ENCODE peak calls at places on chromosomes 16 and 17, in ten cellular contexts. X is astrocyte of the cerebellum, G is lower leg skin, M is K562, T is body of pancreas, D is BJ, K is retinal pigment epithelial cell, W is fibroblast of mammary gland, B is AG09309, C is thoracic aorta. J is an unnamed sample.

GRCh38 chr17:50469005-50469605 is 425 bp upstream of the CHAD start:
- DNase-seq in X (no peak), G (no peak), M (no peak), T (no peak), D (no peak), K (no peak), W (no peak), B (no peak), C (no peak), J (no peak)

GRCh38 chr17:74337834-74338500 is 11.9 kb downstream of the KIF19 start:
- DNase-seq in X (no peak), G (no peak), M (no peak), T (no peak), D (no peak), K (no peak), W (no peak), B (no peak), C (no peak), J (no peak)

GRCh38 chr17:77045441-77046041 is 95.2 kb upstream of the SEC14L1 start:
- DNase-seq in X (no peak), G (no peak), M (no peak), T (no peak), D (no peak), K (peak), W (peak), B (peak), C (no peak), J (no peak)

GRCh38 chr17:1455291-1455747 is 713 bp downstream of the CRK start:
- DNase-seq in X (no peak), G (peak), M (peak), T (peak), D (no peak), K (no peak), W (peak), B (peak), C (peak), J (peak)

GRCh38 chr17:46738544-46738943 is 79.9 kb downstream of the WNT3 start:
- DNase-seq in X (no peak), G (no peak), M (no peak), T (no peak), D (no peak), K (no peak), W (peak), B (peak), C (no peak), J (no peak)

GRCh38 chr16:3961449-3961849 is 80.9 kb upstream of the CREBBP start:
- DNase-seq in X (no peak), G (no peak), M (no peak), T (peak), D (no peak), K (no peak), W (peak), B (no peak), C (no peak), J (peak)

GRCh38 chr17:59617141-59617757 is 2.4 kb upstream of the CLTC start:
- DNase-seq in X (no peak), G (no peak), M (peak), T (no peak), D (no peak), K (no peak), W (no peak), B (no peak), C (no peak), J (no peak)

GRCh38 chr17:17722081-17722905 is 41.0 kb downstream of the RAI1 start:
- DNase-seq in X (no peak), G (no peak), M (no peak), T (no peak), D (no peak), K (no peak), W (peak), B (no peak), C (no peak), J (no peak)

GRCh38 chr17:3695723-3696411 is at the start of gene P2RX5:
- DNase-seq in X (no peak), G (no peak), M (peak), T (peak), D (no peak), K (no peak), W (no peak), B (no peak), C (no peak), J (peak)

GRCh38 chr17:15444805-15445204 is 22.6 kb downstream of the CDRT4 start:
- DNase-seq in X (no peak), G (no peak), M (peak), T (no peak), D (no peak), K (peak), W (no peak), B (no peak), C (no peak), J (no peak)

GRCh38 chr17:17751489-17751995 is 70.3 kb downstream of the RAI1 start:
- DNase-seq in X (no peak), G (no peak), M (peak), T (no peak), D (no peak), K (no peak), W (no peak), B (no peak), C (no peak), J (no peak)

GRCh38 chr17:29158515-29159275 is 21.5 kb downstream of the MYO18A start:
- DNase-seq in X (peak), G (no peak), M (no peak), T (peak), D (no peak), K (peak), W (no peak), B (no peak), C (no peak), J (peak)

GRCh38 chr17:3029213-3029913 is 34.0 kb downstream of the OR1D5 start:
- DNase-seq in X (no peak), G (no peak), M (no peak), T (no peak), D (no peak), K (no peak), W (no peak), B (no peak), C (no peak), J (no peak)

GRCh38 chr17:6548578-6549330 is 7.6 kb downstream of the PITPNM3 start:
- DNase-seq in X (no peak), G (no peak), M (no peak), T (peak), D (no peak), K (no peak), W (no peak), B (no peak), C (no peak), J (no peak)

DNA sequence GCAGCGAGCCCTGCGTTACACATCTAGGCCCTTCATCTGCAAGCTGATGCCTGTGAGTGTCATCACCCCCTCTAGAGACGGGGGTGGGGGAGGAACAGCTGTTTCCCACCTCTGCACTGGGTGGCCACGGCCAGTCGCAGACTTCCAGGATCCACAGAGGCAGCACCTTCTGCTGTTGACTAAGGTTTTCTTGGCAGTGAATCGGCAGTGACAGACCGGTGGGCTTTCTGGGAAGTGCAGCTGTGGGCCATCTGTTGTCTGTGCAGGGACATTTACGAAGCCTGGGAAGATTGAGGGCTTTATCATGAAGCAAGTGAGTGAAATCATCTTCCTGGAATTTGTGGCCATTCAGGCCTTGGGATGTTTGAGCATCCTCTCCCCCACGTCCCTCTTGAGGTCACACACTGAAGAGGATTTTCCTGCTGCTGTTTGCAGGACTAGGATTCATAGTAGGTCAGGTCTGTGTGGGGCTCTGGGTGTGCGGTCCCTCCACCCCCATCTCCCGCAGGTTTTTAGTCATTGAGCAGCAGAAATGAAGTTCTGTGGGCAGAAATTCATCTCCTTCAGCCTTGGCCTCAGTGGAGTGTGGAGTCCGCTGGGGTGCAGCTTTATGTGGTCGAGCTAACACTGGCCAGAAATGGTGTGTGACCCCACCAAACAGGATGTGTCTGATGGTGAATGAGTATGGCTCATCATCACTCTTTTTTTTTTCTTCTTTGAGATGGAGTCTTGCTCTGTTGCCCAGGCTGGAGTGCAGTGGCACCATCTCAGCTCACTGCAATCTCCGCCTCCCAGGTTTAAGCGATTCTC is 12.0 kb downstream of the PGS1 start:
- DNase-seq in X (peak), G (no peak), M (peak), T (no peak), D (peak), K (no peak), W (peak), B (peak), C (no peak), J (no peak)
- TF ChIP-seq CTCF in X (no peak), G (no peak), M (no peak), T (no peak), D (peak), K (peak), W (peak), B (peak), C (no peak), J (no peak)

DNA sequence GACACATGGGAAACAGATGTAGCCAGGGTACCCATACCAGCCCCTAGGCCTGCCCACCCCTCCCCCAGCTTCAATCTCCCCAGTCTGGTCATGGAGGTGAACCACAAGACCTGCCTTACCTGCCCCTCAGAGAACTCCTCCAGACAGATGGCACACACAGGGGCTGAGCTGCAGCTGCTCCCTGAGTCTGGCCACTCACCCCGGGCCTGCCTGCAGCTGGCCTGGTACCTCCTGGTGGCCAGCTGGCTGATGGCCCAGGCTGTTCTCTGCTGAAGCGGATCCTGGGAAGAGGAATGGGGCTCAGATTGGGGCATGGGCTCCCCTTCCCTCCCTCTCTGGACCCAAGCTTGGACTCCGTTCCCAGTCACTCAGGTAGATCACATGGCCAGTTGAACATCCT is 8.7 kb upstream of the SUPT4H1 start:
- DNase-seq in X (no peak), G (no peak), M (no peak), T (no peak), D (no peak), K (no peak), W (no peak), B (no peak), C (no peak), J (no peak)
- TF ChIP-seq CTCF in X (no peak), G (no peak), M (no peak), T (no peak), D (no peak), K (no peak), W (no peak), B (no peak), C (no peak), J (no peak)

DNA sequence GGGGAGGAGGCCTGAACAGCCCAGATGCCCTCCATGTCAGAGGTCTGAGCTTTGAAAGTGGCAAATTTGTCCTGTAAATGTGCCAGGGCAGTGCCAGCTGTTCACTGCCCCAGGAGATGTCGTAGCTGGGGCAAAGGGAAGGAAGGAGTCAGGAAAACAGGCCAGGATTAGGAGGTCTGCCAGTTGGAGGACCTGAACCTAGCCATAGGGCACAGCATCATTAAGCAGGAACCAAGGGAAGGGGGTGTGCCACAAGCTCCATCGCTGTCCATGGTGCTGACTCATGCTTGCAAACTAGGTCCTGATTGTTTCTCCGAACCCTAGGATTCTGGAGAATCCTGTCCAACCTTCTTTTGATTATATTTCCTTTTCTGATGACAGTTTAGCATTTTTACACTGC is 124.2 kb downstream of the TMEM132E start:
- DNase-seq in X (peak), G (no peak), M (peak), T (peak), D (no peak), K (no peak), W (peak), B (no peak), C (no peak), J (peak)
- TF ChIP-seq CTCF in X (no peak), G (no peak), M (no peak), T (no peak), D (no peak), K (no peak), W (no peak), B (no peak), C (no peak), J (no peak)

DNA sequence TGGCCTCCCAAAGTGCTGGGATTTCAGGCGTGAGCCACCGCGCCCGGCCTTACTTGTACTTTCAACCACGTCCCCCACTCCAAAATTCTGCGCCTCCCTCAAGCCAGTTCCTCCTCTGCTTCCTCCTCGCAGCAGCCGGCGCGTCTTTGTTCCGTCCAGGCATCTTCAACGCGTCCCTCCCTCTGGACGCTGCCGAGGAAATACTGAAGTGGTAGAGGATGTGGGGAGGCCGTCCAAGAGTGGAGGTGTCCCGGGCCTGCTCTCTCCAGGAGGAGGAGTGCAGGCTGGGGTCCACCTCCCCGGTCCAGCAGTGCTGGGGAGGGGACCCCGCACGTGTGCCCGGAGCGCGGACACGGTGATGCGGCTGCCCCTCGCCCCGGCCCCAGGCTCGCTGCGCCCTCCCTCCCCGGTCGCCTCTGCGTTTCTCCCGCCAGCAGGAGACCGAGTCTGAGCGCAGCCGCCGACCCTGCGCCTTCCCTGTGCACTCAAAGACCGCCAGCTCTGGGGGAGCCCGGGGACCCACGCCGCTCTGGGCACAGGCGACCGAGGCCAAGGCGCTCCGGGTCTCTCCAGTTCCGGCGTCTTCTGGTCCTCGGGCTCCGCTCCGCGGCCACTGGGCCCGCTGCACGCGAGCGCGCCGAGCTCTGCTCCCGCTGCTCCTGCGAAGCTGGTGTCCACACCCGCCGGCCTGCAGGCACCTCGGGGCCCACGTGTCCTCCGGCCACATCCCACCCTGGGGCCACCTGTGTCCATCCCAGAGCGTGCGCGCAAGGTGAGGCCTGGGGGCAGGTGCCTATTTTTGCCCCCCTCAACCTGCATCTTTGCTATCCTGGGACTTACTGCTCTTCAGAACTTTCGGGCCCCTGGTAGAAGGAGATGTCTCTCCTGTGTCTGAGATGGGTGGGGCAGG is 31.7 kb downstream of the OSBPL7 start:
- DNase-seq in X (no peak), G (no peak), M (peak), T (peak), D (no peak), K (no peak), W (peak), B (no peak), C (no peak), J (peak)
- TF ChIP-seq CTCF in X (peak), G (no peak), M (peak), T (peak), D (peak), K (peak), W (peak), B (peak), C (peak), J (no peak)